ENCODE peak calls at places on chromosomes 16 and 17, in nine cellular contexts. T is GM23338, W is transverse colon, G is endothelial cell of umbilical vein, A is GM12878, S is stomach, Q is Panc1, C is H1, I is prostate gland. D is an unnamed sample.

GRCh38 chr17:81740395-81740961 is 28.4 kb downstream of the SLC25A10 start:
- DNase-seq in A (no peak), I (no peak), S (no peak), Q (no peak), W (no peak), G (peak; percentile 58), T (no peak), C (no peak), D (no peak)

GRCh38 chr16:51722467-51722866 is 571.4 kb upstream of the SALL1 start:
- DNase-seq in T (no peak), S (no peak), I (no peak), G (no peak), C (no peak), Q (no peak), A (no peak), W (no peak), D (no peak)

GRCh38 chr16:11135167-11135973 is 120.6 kb downstream of the SOCS1 start:
- DNase-seq in W (no peak), C (no peak), S (no peak), A (no peak), G (no peak), Q (no peak), T (no peak), I (no peak), D (peak; percentile 85)

GRCh38 chr17:6753006-6753445 is 2.8 kb upstream of the XAF1 start:
- DNase-seq in G (peak; percentile 87), T (peak; percentile 56), Q (no peak), A (no peak), W (peak; percentile 31), C (no peak), I (no peak), S (no peak), D (peak; percentile 17)

GRCh38 chr17:10769840-10770239 is 34.1 kb downstream of the TMEM238L start:
- DNase-seq in C (no peak), Q (no peak), S (no peak), G (no peak), T (no peak), W (no peak), I (no peak), A (no peak), D (no peak)

GRCh38 chr17:46782250-46782953 is 36.1 kb downstream of the WNT3 start:
- DNase-seq in C (no peak), T (peak; percentile 77), A (no peak), Q (no peak), G (peak; percentile 41), I (no peak), S (peak; percentile 65), W (peak; percentile 31), D (peak; percentile 14)

GRCh38 chr16:35752773-35753558 is 2293.6 kb downstream of the TP53TG3F start:
- DNase-seq in Q (no peak), W (no peak), I (no peak), T (no peak), G (no peak), C (no peak), S (no peak), A (no peak), D (no peak)

GRCh38 chr16:47358816-47359215 is 102.0 kb downstream of the ITFG1 start:
- DNase-seq in T (no peak), Q (no peak), G (no peak), W (no peak), C (no peak), S (no peak), I (no peak), A (no peak), D (no peak)

GRCh38 chr16:79312502-79312901 is 288.0 kb downstream of the MAF start:
- DNase-seq in S (no peak), T (no peak), Q (no peak), G (no peak), C (no peak), W (no peak), A (no peak), I (no peak), D (no peak)

GRCh38 chr16:1770328-1771071 is 843 bp downstream of the NME3 start:
- DNase-seq in G (peak; percentile 56), C (no peak), I (peak; percentile 79), W (peak; percentile 75), T (peak; percentile 76), A (no peak), Q (no peak), S (peak; percentile 76), D (no peak)
- TF ChIP-seq CTCF in G (no peak), C (no peak), I (no peak), W (no peak), T (no peak), A (no peak), Q (no peak), S (no peak), D (no peak)

GRCh38 chr17:59154335-59154720 is 658 bp downstream of the SKA2 start:
- DNase-seq in Q (no peak), S (peak; percentile 37), C (no peak), T (peak; percentile 68), G (no peak), A (no peak), I (peak; percentile 39), W (peak; percentile 46), D (peak; percentile 32)

GRCh38 chr17:59151591-59151990 is 3.4 kb downstream of the SKA2 start:
- DNase-seq in A (no peak), W (no peak), T (no peak), C (no peak), G (no peak), Q (no peak), S (no peak), I (no peak), D (no peak)

GRCh38 chr17:59152925-59153324 is 2.1 kb downstream of the SKA2 start:
- DNase-seq in G (peak; percentile 14), Q (no peak), I (no peak), W (no peak), T (no peak), C (no peak), S (no peak), A (no peak), D (no peak)

GRCh38 chr17:59154721-59155438 is at the start of gene SKA2:
- DNase-seq in C (peak; percentile 99), W (peak; percentile 97), G (no peak), Q (peak; percentile 98), I (peak; percentile 97), T (peak; percentile 99), S (peak; percentile 97), A (peak; percentile 100), D (peak; percentile 20)

GRCh38 chr17:59155439-59156177 is at the start of gene PRR11:
- DNase-seq in W (peak; percentile 95), A (no peak), C (no peak), T (peak; percentile 99), I (peak; percentile 99), G (peak; percentile 100), Q (no peak), S (peak; percentile 96), D (peak; percentile 99)
- TF ChIP-seq POLR2AphosphoS5 in W (no peak), A (no peak), C (peak; percentile 35), T (peak; percentile 49), I (peak; percentile 87), G (no peak), Q (peak; percentile 54), S (peak; percentile 17), D (no peak)

DNA sequence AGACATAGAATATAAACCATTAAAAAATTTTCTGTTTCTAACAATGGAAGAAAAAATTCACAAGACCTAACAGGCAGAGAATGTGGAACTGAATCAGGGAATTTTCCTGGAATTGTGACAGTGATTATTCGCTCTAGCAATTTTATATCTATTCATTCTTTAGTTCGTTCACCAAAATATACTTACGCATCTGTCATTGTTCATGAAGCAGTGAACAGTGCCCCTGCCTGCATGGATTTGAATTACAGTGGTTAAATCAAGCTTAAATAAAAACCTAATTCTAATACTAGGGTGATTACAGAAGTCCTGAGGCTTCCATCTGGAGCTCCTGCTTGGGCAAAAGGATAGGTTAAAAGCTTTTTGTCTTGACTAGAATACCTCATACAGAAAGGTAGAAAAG is 48.6 kb downstream of the ABCA8 start:
- DNase-seq in Q (no peak), I (no peak), C (no peak), W (no peak), A (no peak), T (peak; percentile 42), S (no peak), G (no peak), D (no peak)
- TF ChIP-seq CTCF in Q (peak; percentile 61), I (no peak), C (peak; percentile 29), W (no peak), A (peak; percentile 28), T (peak; percentile 45), S (no peak), G (peak; percentile 19), D (no peak)

GRCh38 chr17:4833941-4834501 is 881 bp downstream of the MINK1 start:
- DNase-seq in Q (no peak), T (peak; percentile 43), I (no peak), S (no peak), C (no peak), W (peak; percentile 47), G (peak; percentile 55), A (no peak), D (peak; percentile 21)

GRCh38 chr17:4836221-4836620 is 3.1 kb downstream of the MINK1 start:
- DNase-seq in S (no peak), A (no peak), W (no peak), G (no peak), C (no peak), I (no peak), T (no peak), Q (no peak), D (peak; percentile 7)

GRCh38 chr17:4834621-4835020 is 1.5 kb downstream of the MINK1 start:
- DNase-seq in Q (no peak), C (no peak), G (no peak), T (no peak), I (no peak), A (no peak), W (peak; percentile 28), S (no peak), D (no peak)

GRCh38 chr17:4837471-4838305 is 4.5 kb downstream of the MINK1 start:
- DNase-seq in Q (no peak), S (no peak), G (no peak), I (no peak), T (no peak), C (no peak), A (no peak), W (no peak), D (no peak)

GRCh38 chr17:4833178-4833940 is at the start of gene MINK1:
- DNase-seq in Q (peak; percentile 78), C (peak; percentile 64), T (peak; percentile 83), A (peak; percentile 80), S (peak; percentile 93), G (peak; percentile 96), I (peak; percentile 89), W (peak; percentile 93), D (peak; percentile 68)
- TF ChIP-seq POLR2AphosphoS5 in Q (peak; percentile 34), C (no peak), T (peak; percentile 45), A (peak; percentile 40), S (peak; percentile 63), G (peak; percentile 76), I (peak; percentile 71), W (peak; percentile 92), D (no peak)

GRCh38 chr16:80924372-80924978 is 82.2 kb downstream of the CMC2 start:
- DNase-seq in A (no peak), C (peak; percentile 66), Q (no peak), W (peak; percentile 58), G (peak; percentile 80), I (peak; percentile 74), S (peak; percentile 80), T (peak; percentile 90), D (peak; percentile 35)
- TF ChIP-seq CTCF in A (peak; percentile 60), C (peak; percentile 91), Q (peak; percentile 75), W (peak; percentile 28), G (peak; percentile 95), I (peak; percentile 43), S (peak; percentile 59), T (peak; percentile 99), D (peak; percentile 25)